ENCODE peak calls at places on chromosome 19, in ten cellular contexts. V is RWPE1; S is fibroblast of mammary gland; Z is CD8-positive, alpha-beta T cell; U is fibroblast of pulmonary artery; Q is cardiac fibroblast; O is MCF 10A; B is tibial nerve; D is epithelial cell of proximal tubule; H is colonic mucosa. F is an unnamed sample.

GRCh38 chr19:52343548-52343947 is 7.5 kb downstream of the ZNF610 start:
- DNase-seq in V (no peak), H (peak; percentile 25), O (peak; percentile 22), B (no peak), Q (peak; percentile 11), Z (peak; percentile 24), U (peak; percentile 38), S (peak; percentile 31), D (no peak), F (no peak)

GRCh38 chr19:35409191-35409590 is 38.3 kb downstream of the GPR42 start:
- DNase-seq in D (no peak), Q (no peak), S (no peak), O (no peak), H (no peak), B (no peak), U (no peak), Z (no peak), V (no peak), F (no peak)

GRCh38 chr19:45591004-45591637 is 6.5 kb upstream of the OPA3 start:
- DNase-seq in D (no peak), Q (no peak), U (no peak), Z (peak; percentile 14), O (peak; percentile 60), B (no peak), S (peak; percentile 39), H (peak; percentile 68), V (no peak), F (no peak)

GRCh38 chr19:46764817-46765291 is 18.6 kb upstream of the STRN4 start:
- DNase-seq in V (no peak), B (no peak), D (no peak), U (no peak), Z (no peak), H (peak; percentile 83), S (no peak), O (no peak), Q (no peak), F (no peak)

GRCh38 chr19:28208745-28209144 is 1004.2 kb downstream of the UQCRFS1 start:
- DNase-seq in S (no peak), U (no peak), O (no peak), B (no peak), H (no peak), V (no peak), Z (no peak), D (no peak), Q (no peak), F (no peak)

GRCh38 chr19:48006762-48007161 is 12.3 kb downstream of the ELSPBP1 start:
- DNase-seq in B (no peak), D (no peak), Q (no peak), V (no peak), U (no peak), O (no peak), Z (no peak), S (no peak), H (no peak), F (no peak)

GRCh38 chr19:44260343-44260681 is 626 bp downstream of the ZNF233 start:
- DNase-seq in Z (no peak), B (no peak), O (no peak), S (no peak), V (no peak), Q (no peak), U (no peak), D (no peak), H (peak; percentile 23), F (no peak)

GRCh38 chr19:4598712-4599111 is 39.2 kb upstream of the SEMA6B start:
- DNase-seq in S (no peak), B (no peak), D (no peak), V (no peak), H (no peak), Z (no peak), O (no peak), Q (no peak), U (no peak), F (no peak)

GRCh38 chr19:5828661-5829566 is 10.6 kb downstream of the FUT6 start:
- DNase-seq in V (no peak), U (peak; percentile 13), H (no peak), S (no peak), B (no peak), Q (peak; percentile 27), Z (no peak), O (no peak), D (no peak), F (no peak)

GRCh38 chr19:16355293-16356043 is 30.8 kb downstream of the KLF2 start:
- DNase-seq in D (no peak), B (no peak), S (peak; percentile 38), V (no peak), O (no peak), Q (peak; percentile 51), U (peak; percentile 62), H (no peak), Z (no peak), F (no peak)

GRCh38 chr19:54481326-54481930 is 8.3 kb upstream of the CDC42EP5 start:
- DNase-seq in H (peak; percentile 37), O (peak; percentile 59), Z (peak; percentile 26), D (no peak), V (peak; percentile 42), Q (peak; percentile 40), S (peak; percentile 41), U (peak; percentile 63), B (no peak), F (no peak)

GRCh38 chr19:52336117-52336811 is at the start of gene ZNF610:
- DNase-seq in B (peak; percentile 76), Z (peak; percentile 77), O (no peak), H (peak; percentile 92), Q (peak; percentile 89), U (peak; percentile 87), D (peak; percentile 15), V (peak; percentile 65), S (peak; percentile 75), F (peak; percentile 34)

GRCh38 chr19:36771275-36772231 is 1.1 kb downstream of the ZNF850 start:
- DNase-seq in H (peak; percentile 62), Q (peak; percentile 93), D (no peak), B (no peak), V (peak; percentile 45), O (no peak), S (peak; percentile 81), Z (no peak), U (peak; percentile 94), F (peak; percentile 65)

GRCh38 chr19:33740811-33741396 is 55.8 kb upstream of the KCTD15 start:
- DNase-seq in V (peak; percentile 51), H (peak; percentile 23), B (no peak), O (peak; percentile 45), S (peak; percentile 25), U (peak; percentile 52), Q (peak; percentile 34), Z (no peak), D (no peak), F (peak; percentile 5)

GRCh38 chr19:30890033-30890432 is 459.2 kb downstream of the TSHZ3 start:
- DNase-seq in S (no peak), B (no peak), O (no peak), Z (no peak), U (no peak), V (no peak), Q (no peak), H (no peak), D (no peak), F (no peak)

GRCh38 chr19:30887042-30887441 is 462.2 kb downstream of the TSHZ3 start:
- DNase-seq in O (no peak), Q (no peak), S (no peak), B (no peak), Z (no peak), H (no peak), D (no peak), U (no peak), V (no peak), F (no peak)

GRCh38 chr19:30883071-30883470 is 466.2 kb downstream of the TSHZ3 start:
- DNase-seq in S (no peak), Z (no peak), D (no peak), Q (no peak), U (no peak), H (no peak), O (no peak), B (no peak), V (no peak), F (no peak)

GRCh38 chr19:30884146-30884812 is 465.0 kb downstream of the TSHZ3 start:
- DNase-seq in O (no peak), U (no peak), D (no peak), V (no peak), B (no peak), H (no peak), Z (no peak), S (no peak), Q (no peak), F (no peak)

DNA sequence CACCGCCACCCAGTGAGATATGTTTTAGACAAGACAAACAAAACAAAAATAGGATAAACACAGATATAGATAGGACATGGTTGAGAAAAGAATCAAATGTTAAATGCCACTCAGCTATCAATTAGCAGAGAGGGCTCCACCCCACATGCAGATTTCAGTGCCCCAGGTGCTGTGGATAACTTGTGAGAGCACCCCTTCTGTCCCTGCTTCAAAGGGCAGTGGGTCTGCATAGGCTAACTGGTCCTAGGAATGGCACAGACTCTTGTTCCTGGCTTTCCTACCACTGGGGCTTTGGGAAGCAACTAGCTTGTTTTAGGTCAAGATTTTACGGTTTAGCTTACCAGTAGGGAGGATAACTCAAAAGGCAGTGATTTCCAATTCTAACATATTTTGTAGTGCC is 460.3 kb downstream of the TSHZ3 start:
- DNase-seq in D (no peak), Q (no peak), U (no peak), B (no peak), H (no peak), V (no peak), O (no peak), Z (no peak), S (no peak), F (no peak)
- TF ChIP-seq CTCF in D (no peak), Q (no peak), U (no peak), B (no peak), H (no peak), V (no peak), O (no peak), Z (no peak), S (no peak), F (no peak)

DNA sequence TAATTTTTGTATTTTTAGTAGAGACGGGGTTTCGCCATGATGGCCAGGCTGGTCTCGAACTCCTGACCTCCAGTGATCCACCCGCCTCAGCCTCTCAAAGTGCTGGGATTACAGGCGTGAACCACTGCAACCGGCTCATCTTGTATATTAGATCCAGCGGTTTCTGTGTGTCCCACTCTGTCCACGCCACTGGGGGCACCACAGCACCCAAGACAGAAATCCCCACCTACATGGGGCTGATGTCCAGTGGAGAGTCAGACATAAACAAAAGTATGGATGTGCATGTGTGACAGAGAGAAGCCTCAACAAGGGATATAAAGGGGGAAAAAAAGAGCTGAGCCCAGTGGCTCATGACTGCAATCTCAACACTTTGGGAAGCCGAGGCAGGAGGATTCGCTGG is 65.8 kb upstream of the ADGRE5 start:
- DNase-seq in Q (no peak), V (no peak), S (no peak), D (no peak), Z (no peak), B (no peak), H (no peak), O (no peak), U (no peak), F (no peak)
- TF ChIP-seq CTCF in Q (no peak), V (no peak), S (no peak), D (peak; percentile 9), Z (no peak), B (peak; percentile 8), H (no peak), O (no peak), U (peak; percentile 16), F (peak; percentile 26)

GRCh38 chr19:8456064-8456463 is 11.3 kb downstream of the HNRNPM start:
- DNase-seq in V (no peak), B (no peak), S (no peak), H (no peak), Z (no peak), D (no peak), U (no peak), Q (no peak), O (peak; percentile 27), F (no peak)
- TF ChIP-seq CTCF in V (no peak), B (no peak), S (peak; percentile 27), H (no peak), Z (no peak), D (peak; percentile 47), U (peak; percentile 21), Q (peak; percentile 33), O (no peak), F (peak; percentile 31)

GRCh38 chr19:42198676-42199439 is 18.6 kb downstream of the DEDD2 start:
- DNase-seq in Q (no peak), B (no peak), S (no peak), V (no peak), U (no peak), D (no peak), Z (peak; percentile 68), O (no peak), H (peak; percentile 47), F (no peak)
- TF ChIP-seq CTCF in Q (no peak), B (no peak), S (no peak), V (no peak), U (no peak), D (no peak), Z (no peak), O (no peak), H (no peak), F (no peak)